ENCODE peak calls at places on chromosomes 11 and 22, in nine cellular contexts. L is HCT116, V is NCI-H1930, R is SK-N-DZ, W is NCI-H748 treated with DMSO at 0.1 percent for 48 hours, U is Right ventricle myocardium superior, E is epithelial cell of prostate, Y is A172, D is chondrocyte. G is an unnamed sample.

GRCh38 chr11:77592727-77593126 is 3.0 kb downstream of the AQP11 start:
- DNase-seq in L (no peak), V (peak), R (no peak), W (peak), U (no peak), E (no peak), Y (no peak), D (no peak), G (no peak)

GRCh38 chr11:59822989-59823566 is 12.5 kb upstream of the MRPL16 start:
- DNase-seq in L (peak), V (peak), R (peak), W (peak), U (no peak), E (no peak), Y (peak), D (no peak), G (peak)

GRCh38 chr11:130213143-130213978 is 53.8 kb downstream of the ST14 start:
- DNase-seq in L (peak), V (peak), R (peak), W (peak), U (peak), E (no peak), Y (no peak), D (no peak), G (peak)

GRCh38 chr11:61962213-61963015 is 5.0 kb downstream of the FTH1 start:
- DNase-seq in L (no peak), V (no peak), R (no peak), W (no peak), U (no peak), E (no peak), Y (no peak), D (no peak), G (no peak)

GRCh38 chr11:19520681-19521080 is 192.0 kb upstream of the NAV2 start:
- DNase-seq in L (no peak), V (no peak), R (no peak), W (no peak), U (no peak), E (no peak), Y (no peak), D (no peak), G (no peak)

GRCh38 chr22:45889539-45890350 is 87.2 kb downstream of the WNT7B start:
- DNase-seq in L (no peak), V (no peak), R (no peak), W (no peak), U (peak), E (no peak), Y (no peak), D (peak), G (no peak)

GRCh38 chr11:30317030-30317429 is 5.9 kb upstream of the ARL14EP start:
- DNase-seq in L (no peak), V (no peak), R (no peak), W (no peak), U (no peak), E (no peak), Y (no peak), D (no peak), G (no peak)

GRCh38 chr22:46993626-46994025 is 231.2 kb downstream of the TBC1D22A start:
- DNase-seq in L (no peak), V (no peak), R (no peak), W (no peak), U (no peak), E (no peak), Y (no peak), D (no peak), G (no peak)

GRCh38 chr11:12531020-12531419 is 143.2 kb upstream of the TEAD1 start:
- DNase-seq in L (no peak), V (no peak), R (peak), W (no peak), U (no peak), E (no peak), Y (no peak), D (no peak), G (no peak)

GRCh38 chr11:45852712-45853101 is 5.4 kb downstream of the CRY2 start:
- DNase-seq in L (no peak), V (no peak), R (no peak), W (no peak), U (peak), E (no peak), Y (no peak), D (no peak), G (no peak)

GRCh38 chr11:64225608-64226506 is at the start of the genes NUDT22 and TRPT1:
- DNase-seq in L (no peak), V (peak), R (peak), W (peak), U (peak), E (no peak), Y (peak), D (peak), G (peak)

GRCh38 chr22:23071163-23072034 is 1.1 kb downstream of the GNAZ start:
- DNase-seq in L (no peak), V (no peak), R (peak), W (no peak), U (peak), E (no peak), Y (no peak), D (peak), G (no peak)

GRCh38 chr11:123386746-123387510 is 43.1 kb upstream of the GRAMD1B start:
- DNase-seq in L (no peak), V (no peak), R (no peak), W (no peak), U (no peak), E (no peak), Y (no peak), D (no peak), G (peak)

GRCh38 chr11:66744485-66745355 is 15.7 kb upstream of the SPTBN2 start:
- DNase-seq in L (peak), V (peak), R (peak), W (peak), U (peak), E (no peak), Y (peak), D (peak), G (peak)

GRCh38 chr11:9073826-9074225 is 17.6 kb downstream of the SCUBE2 start:
- DNase-seq in L (no peak), V (no peak), R (no peak), W (no peak), U (no peak), E (no peak), Y (no peak), D (no peak), G (no peak)

GRCh38 chr11:66454253-66454652 is 12.5 kb upstream of the PELI3 start:
- DNase-seq in L (no peak), V (no peak), R (no peak), W (no peak), U (no peak), E (peak), Y (peak), D (no peak), G (no peak)

GRCh38 chr22:20237480-20238440 is 30.4 kb downstream of the RTN4R start:
- DNase-seq in L (no peak), V (no peak), R (no peak), W (no peak), U (no peak), E (no peak), Y (no peak), D (no peak), G (no peak)

GRCh38 chr11:72114570-72114969 is 2.1 kb upstream of the ANAPC15 start:
- DNase-seq in L (no peak), V (no peak), R (no peak), W (no peak), U (no peak), E (peak), Y (no peak), D (no peak), G (peak)

GRCh38 chr11:75240381-75241035 is at the start of gene TPBGL:
- DNase-seq in L (no peak), V (peak), R (peak), W (no peak), U (no peak), E (no peak), Y (no peak), D (peak), G (peak)

GRCh38 chr11:128687321-128687720 is 6.6 kb upstream of the FLI1 start:
- DNase-seq in L (no peak), V (no peak), R (no peak), W (no peak), U (peak), E (no peak), Y (no peak), D (no peak), G (peak)

GRCh38 chr11:70415176-70415575 is 16.8 kb downstream of the CTTN start:
- DNase-seq in L (no peak), V (no peak), R (no peak), W (no peak), U (no peak), E (no peak), Y (peak), D (no peak), G (peak)

GRCh38 chr22:35446365-35446764 is 46.4 kb downstream of the MCM5 start:
- DNase-seq in L (no peak), V (no peak), R (no peak), W (no peak), U (no peak), E (peak), Y (peak), D (no peak), G (peak)

GRCh38 chr11:66109294-66109693 is 39.2 kb downstream of the PACS1 start:
- DNase-seq in L (no peak), V (no peak), R (no peak), W (no peak), U (no peak), E (no peak), Y (no peak), D (no peak), G (no peak)

GRCh38 chr11:15783619-15784018 is 572.7 kb downstream of the SOX6 start:
- DNase-seq in L (no peak), V (no peak), R (no peak), W (no peak), U (no peak), E (no peak), Y (no peak), D (no peak), G (no peak)

GRCh38 chr11:130721736-130722135 is 194.5 kb downstream of the SNX19 start:
- DNase-seq in L (no peak), V (no peak), R (no peak), W (no peak), U (no peak), E (no peak), Y (peak), D (no peak), G (peak)

GRCh38 chr11:8408151-8408930 is 144.7 kb upstream of the LMO1 start:
- DNase-seq in L (no peak), V (peak), R (no peak), W (no peak), U (no peak), E (no peak), Y (peak), D (no peak), G (peak)